ENCODE peak calls at places on chromosome 6, in nine cellular contexts. Q is pancreas, J is tibial artery, W is neural progenitor cell, E is heart right ventricle, X is MM.1S, P is astrocyte, Z is psoas muscle, M is Peyer's patch. I is an unnamed sample. For H3K4me1, the result is how much of the 10 kb centered on the place peaks cover.

GRCh38 chr6:34514593-34515472 is 41.3 kb downstream of the SPDEF start:
- DNase-seq in W (peak), Z (peak), P (peak), Q (no peak), J (no peak), E (peak), M (no peak), X (no peak), I (peak)

GRCh38 chr6:90351696-90352095 is 55.1 kb upstream of the BACH2 start:
- DNase-seq in X (no peak), Z (no peak), P (peak), Q (no peak), E (no peak), J (no peak), W (no peak), M (no peak), I (no peak)

GRCh38 chr6:31407699-31408098 is 4.3 kb downstream of the MICA start:
- DNase-seq in E (no peak), J (no peak), M (no peak), Q (no peak), X (no peak), Z (no peak), W (no peak), P (peak), I (no peak)

GRCh38 chr6:155883741-155884140 is 428.1 kb upstream of the NOX3 start:
- DNase-seq in X (no peak), J (no peak), W (no peak), P (peak), M (no peak), Q (no peak), Z (no peak), E (no peak), I (no peak)

GRCh38 chr6:7566617-7567173 is 23.3 kb upstream of the SNRNP48 start:
- DNase-seq in X (no peak), M (no peak), W (no peak), E (no peak), Q (no peak), P (no peak), Z (no peak), J (no peak), I (no peak)

GRCh38 chr6:135162678-135163439 is 18.2 kb upstream of the MYB start:
- DNase-seq in E (no peak), J (no peak), W (peak), Q (no peak), Z (no peak), P (no peak), M (peak), X (peak), I (peak)

GRCh38 chr6:46757206-46757564 is 10.5 kb downstream of the ANKRD66 start:
- DNase-seq in J (no peak), Z (no peak), Q (no peak), X (no peak), P (no peak), E (no peak), M (no peak), W (no peak), I (no peak)

GRCh38 chr6:45419574-45420082 is 41.9 kb upstream of the SUPT3H start:
- DNase-seq in P (peak), X (peak), W (peak), J (peak), Z (peak), M (peak), E (peak), Q (peak), I (peak)

GRCh38 chr6:3751730-3752537 is 421 bp upstream of the PXDC1 start:
- DNase-seq in J (peak), E (peak), Q (peak), M (peak), X (peak), W (peak), Z (peak), P (peak), I (peak)

GRCh38 chr6:42260424-42260888 is 42.8 kb upstream of the MRPS10 start:
- DNase-seq in W (no peak), J (no peak), M (peak), X (no peak), E (no peak), P (no peak), Q (peak), Z (peak), I (no peak)

GRCh38 chr6:31729979-31730630 is 1.0 kb upstream of the DDAH2 start:
- DNase-seq in Z (peak), M (peak), P (peak), X (peak), Q (peak), E (peak), W (peak), J (peak), I (peak)

GRCh38 chr6:52990342-52990741 is 4.7 kb downstream of the GSTA4 start:
- DNase-seq in Z (no peak), J (no peak), X (no peak), P (peak), E (no peak), Q (no peak), M (no peak), W (no peak), I (no peak)

GRCh38 chr6:108557494-108558371 is 3.0 kb upstream of the FOXO3 start:
- DNase-seq in P (no peak), M (peak), X (peak), Z (peak), E (peak), Q (peak), J (peak), W (peak), I (peak)

GRCh38 chr6:158868122-158868480 is 48.9 kb upstream of the EZR start:
- DNase-seq in X (no peak), P (no peak), E (no peak), Q (no peak), W (no peak), Z (no peak), M (peak), J (no peak), I (no peak)

GRCh38 chr6:158869010-158869603 is 49.9 kb upstream of the EZR start:
- DNase-seq in J (no peak), Q (no peak), X (no peak), Z (no peak), W (peak), M (no peak), P (peak), E (no peak), I (no peak)

GRCh38 chr6:158865769-158866168 is 46.6 kb upstream of the EZR start:
- DNase-seq in Q (no peak), M (no peak), W (no peak), P (no peak), J (no peak), E (no peak), X (no peak), Z (no peak), I (no peak)

GRCh38 chr6:158869604-158870417 is 50.6 kb upstream of the EZR start:
- DNase-seq in J (peak), Z (peak), W (peak), P (peak), E (peak), X (peak), M (peak), Q (peak), I (peak)

DNA sequence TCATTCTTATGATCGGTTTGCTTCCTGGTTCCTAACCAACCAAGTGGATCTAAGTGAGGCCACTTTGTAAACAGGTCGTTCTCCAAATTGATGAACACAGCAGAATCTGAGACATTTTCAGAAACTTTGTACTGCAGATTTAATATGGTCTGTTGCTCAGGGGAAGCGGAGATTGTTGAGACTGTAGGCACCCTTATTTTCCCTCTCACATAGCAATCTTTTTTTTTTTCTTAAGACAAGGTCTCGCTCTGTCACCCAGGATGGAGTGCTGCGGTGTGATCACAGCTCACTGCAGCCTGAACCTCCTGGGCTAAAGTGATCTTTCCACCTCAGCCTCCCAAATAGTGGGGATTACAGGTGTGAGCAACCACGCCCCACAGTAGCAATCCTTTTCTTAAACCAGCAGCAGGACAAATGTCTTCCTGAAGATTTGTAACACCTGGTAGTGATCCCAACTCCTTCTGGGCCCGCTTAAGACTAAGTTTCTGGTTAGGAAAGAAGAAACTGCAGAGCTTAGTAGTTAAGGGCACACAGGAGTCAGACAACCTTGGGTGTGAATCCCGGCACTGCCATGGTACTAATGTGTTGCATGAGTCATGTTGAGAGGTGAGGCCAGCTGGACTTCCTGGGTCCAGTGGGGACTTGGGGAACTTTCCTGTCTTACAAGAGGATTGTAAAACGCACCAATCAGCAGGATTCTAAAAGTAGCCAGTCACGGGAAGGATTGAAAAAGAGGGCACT is 48.4 kb upstream of the EZR start:
- DNase-seq in Z (no peak), X (no peak), P (no peak), J (no peak), M (peak), E (no peak), W (no peak), Q (no peak), I (no peak)
- H3K4me1 ChIP-seq in Z (under half), X (under half), P (under half), J (under half), M (under half), E (under half), W (under half), Q (under half), I (under half)

DNA sequence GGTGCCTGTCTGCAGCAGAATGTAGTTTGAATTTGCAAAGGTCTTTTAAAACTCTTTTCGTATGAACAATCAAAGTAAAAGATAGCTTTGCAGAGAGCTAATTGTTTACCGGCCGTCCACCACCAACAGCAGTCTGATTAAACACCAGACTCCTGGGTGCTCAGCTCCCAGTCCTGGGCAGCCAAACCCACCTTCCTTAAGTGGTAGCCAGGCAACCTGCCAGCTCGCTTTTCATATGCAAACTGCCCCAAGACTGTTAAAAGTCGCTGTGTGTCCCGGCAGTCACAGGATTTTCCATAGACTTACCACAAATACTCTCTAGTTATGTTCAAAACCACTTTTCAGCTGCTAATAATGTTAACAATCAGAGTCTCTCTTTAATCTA is 849 bp downstream of the THBS2 start:
- DNase-seq in W (peak), Z (no peak), X (no peak), Q (no peak), E (no peak), J (peak), M (peak), P (peak), I (no peak)
- H3K4me3 ChIP-seq in W (peak), Z (peak), X (no peak), Q (no peak), E (peak), J (peak), M (no peak), P (peak), I (no peak)

DNA sequence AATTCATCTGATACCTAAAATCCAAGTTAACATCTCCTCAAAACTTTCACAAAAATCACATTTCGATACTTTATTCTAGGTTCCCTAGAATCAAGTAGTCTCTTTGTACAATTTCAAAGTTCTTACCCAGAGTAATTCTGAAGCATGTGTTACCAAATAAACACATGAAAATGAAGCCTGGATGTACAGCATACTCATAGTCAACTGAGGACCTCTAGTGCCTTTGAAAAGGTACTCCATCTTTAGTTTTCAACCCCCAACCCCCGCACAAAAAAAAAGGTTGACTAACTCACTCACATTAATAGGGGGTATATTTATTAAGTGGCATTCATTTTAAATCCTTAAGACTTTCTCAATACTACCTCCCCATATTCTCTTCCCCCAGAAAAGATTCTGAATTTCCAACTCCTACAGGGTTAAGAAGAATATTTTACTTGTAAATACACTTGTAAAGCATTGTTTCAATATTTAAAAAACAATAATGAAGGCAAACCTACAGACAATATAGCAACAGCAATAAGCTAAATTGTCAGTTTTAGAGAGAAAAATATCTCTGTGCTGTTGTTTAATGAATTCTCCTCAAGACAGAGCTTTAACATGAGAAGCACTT is 3.1 kb downstream of the PLN start:
- DNase-seq in W (peak), X (peak), P (peak), J (no peak), Z (no peak), Q (no peak), M (no peak), E (no peak), I (no peak)
- TF ChIP-seq CTCF in W (peak), X (peak), P (peak), J (peak), Z (peak), Q (no peak), M (peak), E (peak), I (no peak)

DNA sequence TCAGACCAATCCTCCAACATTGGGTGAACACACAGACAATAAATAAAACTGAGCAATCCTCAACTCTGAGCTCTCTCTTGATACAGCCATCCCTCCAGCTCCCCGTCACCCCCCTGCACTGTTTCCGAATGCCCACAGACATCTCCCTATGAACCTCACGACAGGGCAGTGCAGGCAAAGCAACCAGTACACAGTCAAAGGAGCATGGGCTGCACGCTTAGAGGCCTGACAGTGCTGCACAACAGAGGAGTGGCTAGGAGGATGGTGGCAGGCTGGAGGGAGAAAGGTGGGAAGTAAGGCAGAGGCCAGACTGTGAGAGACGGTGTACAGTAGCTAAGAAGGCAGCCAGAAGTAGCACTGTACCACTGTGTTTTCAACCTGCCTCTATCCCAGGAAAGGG is 24.0 kb downstream of the FYN start:
- DNase-seq in E (no peak), X (no peak), W (no peak), M (no peak), Z (no peak), Q (no peak), P (no peak), J (no peak), I (no peak)
- H3K4me1 ChIP-seq in E (half or more), X (under half), W (half or more), M (under half), Z (under half), Q (under half), P (under half), J (under half), I (half or more)